ENCODE peak calls at places on chromosomes 1 and 21, in seven cellular contexts. A is GM12891; B is EH; C is SJSA1; W is T-helper 1 cell; L is stimulated activated CD8-positive, alpha-beta memory T cell treated with anti-CD3 and anti-CD28 coated beads, Interleukin-4, amount 100 ng/mL, for 24 hours; I is activated T-helper 1 cell treated with anti-CD3 and anti-CD28 coated beads, Interleukin-12 subunit alpha, Interleukin-12 subunit beta, Interleukin-2, Interleukin-4 antibody, amounts not matched to agents 30 ng/mL and 10 ng/mL and 1 ng/mL, durations not matched to agents 14 hours and 24 hours and 36 hours. V is an unnamed sample.

GRCh38 chr1:89670711-89671110 is 37.8 kb downstream of the LRRC8C start:
- DNase-seq in A (no peak), B (no peak), C (no peak), W (no peak), L (no peak), I (no peak), V (no peak)

GRCh38 chr1:33257759-33258712 is 1.7 kb downstream of the ZNF362 start:
- DNase-seq in A (no peak), B (no peak), C (peak; percentile 76), W (no peak), L (no peak), I (no peak), V (no peak)

GRCh38 chr1:185652348-185652747 is 81.8 kb upstream of the HMCN1 start:
- DNase-seq in A (no peak), B (no peak), C (no peak), W (peak; percentile 45), L (no peak), I (no peak), V (no peak)

GRCh38 chr1:189620471-189620870 is 857.2 kb downstream of the BRINP3 start:
- DNase-seq in A (no peak), B (no peak), C (no peak), W (no peak), L (no peak), I (no peak), V (no peak)

GRCh38 chr21:37072988-37073416 is at the start of the genes PIGP and TTC3:
- DNase-seq in A (peak; percentile 84), B (peak; percentile 94), C (peak; percentile 96), W (peak; percentile 93), L (peak; percentile 98), I (peak; percentile 93), V (peak; percentile 98)

GRCh38 chr1:27519341-27520258 is 29.6 kb upstream of the WASF2 start:
- DNase-seq in A (no peak), B (no peak), C (no peak), W (no peak), L (no peak), I (no peak), V (peak; percentile 34)

GRCh38 chr1:96880626-96881025 is 159.0 kb downstream of the PTBP2 start:
- DNase-seq in A (no peak), B (peak; percentile 4), C (no peak), W (no peak), L (no peak), I (no peak), V (no peak)

GRCh38 chr1:22855668-22856606 is 116.7 kb downstream of the LACTBL1 start:
- DNase-seq in A (no peak), B (no peak), C (no peak), W (no peak), L (no peak), I (no peak), V (no peak)

GRCh38 chr1:240649733-240650700 is 38.1 kb upstream of the GREM2 start:
- DNase-seq in A (no peak), B (no peak), C (no peak), W (no peak), L (no peak), I (no peak), V (no peak)

GRCh38 chr1:215022723-215023122 is 59.8 kb upstream of the KCNK2 start:
- DNase-seq in A (no peak), B (peak; percentile 87), C (no peak), W (no peak), L (no peak), I (no peak), V (no peak)

GRCh38 chr1:47710075-47711071 is 272.5 kb downstream of the FOXD2 start:
- DNase-seq in A (peak; percentile 95), B (peak; percentile 60), C (peak; percentile 73), W (peak; percentile 51), L (peak; percentile 58), I (peak; percentile 56), V (peak; percentile 71)

GRCh38 chr1:173297798-173298391 is 90.8 kb upstream of the TNFSF4 start:
- DNase-seq in A (peak; percentile 8), B (no peak), C (no peak), W (peak; percentile 33), L (peak; percentile 11), I (peak; percentile 15), V (no peak)

GRCh38 chr1:185495017-185495416 is 178.0 kb upstream of the IVNS1ABP start:
- DNase-seq in A (no peak), B (no peak), C (no peak), W (no peak), L (no peak), I (no peak), V (no peak)